ENCODE peak calls at places on chromosomes 6 and 20, in five cellular contexts. R is PC-9, P is neuronal stem cell, X is AG04450, E is A549. W is an unnamed sample.

GRCh38 chr6:127547215-127547614 is 28.1 kb upstream of the MTCL3 start:
- DNase-seq in R (no peak), P (no peak), X (no peak), E (no peak), W (no peak)

GRCh38 chr6:1952726-1953360 is 292.6 kb downstream of the GMDS start:
- DNase-seq in R (peak; percentile 69), P (no peak), X (peak; percentile 96), E (peak; percentile 18), W (peak; percentile 62)

GRCh38 chr6:125611573-125612399 is 137.6 kb upstream of the HEY2 start:
- DNase-seq in R (peak; percentile 15), P (peak; percentile 29), X (no peak), E (no peak), W (peak; percentile 66)

GRCh38 chr6:1514078-1514477 is 95.6 kb upstream of the FOXC1 start:
- DNase-seq in R (no peak), P (no peak), X (no peak), E (no peak), W (no peak)

GRCh38 chr6:8170245-8170644 is 67.9 kb upstream of the EEF1E1 start:
- DNase-seq in R (no peak), P (no peak), X (no peak), E (no peak), W (no peak)

GRCh38 chr6:31639043-31639442 is 13.4 kb downstream of the BAG6 start:
- DNase-seq in R (no peak), P (no peak), X (no peak), E (no peak), W (no peak)

GRCh38 chr20:32823737-32824588 is 4.2 kb downstream of the MAPRE1 start:
- DNase-seq in R (no peak), P (no peak), X (no peak), E (no peak), W (no peak)

GRCh38 chr6:6851862-6852261 is 255.9 kb upstream of the RREB1 start:
- DNase-seq in R (no peak), P (no peak), X (no peak), E (no peak), W (no peak)

GRCh38 chr6:33481192-33481591 is 26.8 kb downstream of the ZBTB9 start:
- DNase-seq in R (no peak), P (no peak), X (no peak), E (no peak), W (no peak)

GRCh38 chr6:129280719-129281118 is 397.8 kb downstream of the LAMA2 start:
- DNase-seq in R (no peak), P (no peak), X (no peak), E (no peak), W (no peak)

GRCh38 chr6:134173007-134173690 is 120.7 kb upstream of the SLC2A12 start:
- DNase-seq in R (no peak), P (no peak), X (no peak), E (no peak), W (no peak)

GRCh38 chr6:45461486-45461885 is 83.8 kb upstream of the SUPT3H start:
- DNase-seq in R (no peak), P (no peak), X (no peak), E (no peak), W (no peak)

GRCh38 chr20:35151739-35152138 is 4.6 kb upstream of the EDEM2 start:
- DNase-seq in R (no peak), P (no peak), X (peak; percentile 36), E (no peak), W (no peak)

GRCh38 chr6:113094781-113095180 is 747.7 kb downstream of the RFPL4B start:
- DNase-seq in R (no peak), P (no peak), X (no peak), E (no peak), W (no peak)

GRCh38 chr6:71205336-71205956 is 83.2 kb upstream of the OGFRL1 start:
- DNase-seq in R (no peak), P (no peak), X (no peak), E (no peak), W (no peak)

GRCh38 chr20:34560141-34560523 is 1.6 kb downstream of the MAP1LC3A start:
- DNase-seq in R (no peak), P (no peak), X (no peak), E (no peak), W (no peak)

GRCh38 chr6:125834347-125834746 is 43.6 kb downstream of the NCOA7 start:
- DNase-seq in R (no peak), P (no peak), X (no peak), E (no peak), W (no peak)

GRCh38 chr20:18055261-18055660 is 2.5 kb downstream of the OVOL2 start:
- DNase-seq in R (no peak), P (no peak), X (no peak), E (no peak), W (no peak)

GRCh38 chr6:136148051-136148450 is 102.1 kb downstream of the MTFR2 start:
- DNase-seq in R (no peak), P (no peak), X (no peak), E (no peak), W (no peak)

GRCh38 chr20:35870541-35871307 is 83.6 kb downstream of the SCAND1 start:
- DNase-seq in R (no peak), P (no peak), X (no peak), E (no peak), W (no peak)

GRCh38 chr6:163417595-163417994 is 3.1 kb downstream of the QKI start:
- DNase-seq in R (no peak), P (no peak), X (no peak), E (no peak), W (no peak)

GRCh38 chr6:43724914-43725642 is 37.5 kb upstream of the MRPS18A start:
- DNase-seq in R (peak; percentile 91), P (no peak), X (peak; percentile 63), E (no peak), W (peak; percentile 87)

GRCh38 chr6:30258204-30258603 is 45.0 kb upstream of the TRIM26 start:
- DNase-seq in R (no peak), P (no peak), X (no peak), E (no peak), W (no peak)

GRCh38 chr6:72350256-72350875 is 271.5 kb upstream of the KCNQ5 start:
- DNase-seq in R (no peak), P (no peak), X (no peak), E (no peak), W (no peak)

GRCh38 chr20:34037121-34037520 is 43.4 kb downstream of the RALY start:
- DNase-seq in R (no peak), P (no peak), X (no peak), E (no peak), W (no peak)

GRCh38 chr6:106560966-106561740 is 68.1 kb downstream of the RTN4IP1 start:
- DNase-seq in R (no peak), P (no peak), X (no peak), E (no peak), W (peak; percentile 12)

GRCh38 chr6:133833905-133834304 is 55.0 kb upstream of the TCF21 start:
- DNase-seq in R (no peak), P (no peak), X (no peak), E (no peak), W (no peak)

GRCh38 chr6:4297348-4297747 is 162.0 kb upstream of the ECI2 start:
- DNase-seq in R (no peak), P (no peak), X (no peak), E (no peak), W (no peak)

GRCh38 chr20:22581437-22582385 is 2.7 kb downstream of the FOXA2 start:
- DNase-seq in R (no peak), P (no peak), X (no peak), E (no peak), W (no peak)

GRCh38 chr6:164247106-164247505 is 832.6 kb downstream of the QKI start:
- DNase-seq in R (no peak), P (peak; percentile 32), X (no peak), E (no peak), W (no peak)

GRCh38 chr6:25263602-25264001 is 15.6 kb upstream of the CARMIL1 start:
- DNase-seq in R (no peak), P (no peak), X (no peak), E (no peak), W (no peak)

GRCh38 chr20:57186192-57186591 is 80.2 kb downstream of the BMP7 start:
- DNase-seq in R (no peak), P (no peak), X (no peak), E (no peak), W (no peak)
- H3K4me3 ChIP-seq in R (no peak overlapping the region), P (no peak overlapping the region), X (no peak overlapping the region), E (no peak overlapping the region), W (no peak overlapping the region)

DNA sequence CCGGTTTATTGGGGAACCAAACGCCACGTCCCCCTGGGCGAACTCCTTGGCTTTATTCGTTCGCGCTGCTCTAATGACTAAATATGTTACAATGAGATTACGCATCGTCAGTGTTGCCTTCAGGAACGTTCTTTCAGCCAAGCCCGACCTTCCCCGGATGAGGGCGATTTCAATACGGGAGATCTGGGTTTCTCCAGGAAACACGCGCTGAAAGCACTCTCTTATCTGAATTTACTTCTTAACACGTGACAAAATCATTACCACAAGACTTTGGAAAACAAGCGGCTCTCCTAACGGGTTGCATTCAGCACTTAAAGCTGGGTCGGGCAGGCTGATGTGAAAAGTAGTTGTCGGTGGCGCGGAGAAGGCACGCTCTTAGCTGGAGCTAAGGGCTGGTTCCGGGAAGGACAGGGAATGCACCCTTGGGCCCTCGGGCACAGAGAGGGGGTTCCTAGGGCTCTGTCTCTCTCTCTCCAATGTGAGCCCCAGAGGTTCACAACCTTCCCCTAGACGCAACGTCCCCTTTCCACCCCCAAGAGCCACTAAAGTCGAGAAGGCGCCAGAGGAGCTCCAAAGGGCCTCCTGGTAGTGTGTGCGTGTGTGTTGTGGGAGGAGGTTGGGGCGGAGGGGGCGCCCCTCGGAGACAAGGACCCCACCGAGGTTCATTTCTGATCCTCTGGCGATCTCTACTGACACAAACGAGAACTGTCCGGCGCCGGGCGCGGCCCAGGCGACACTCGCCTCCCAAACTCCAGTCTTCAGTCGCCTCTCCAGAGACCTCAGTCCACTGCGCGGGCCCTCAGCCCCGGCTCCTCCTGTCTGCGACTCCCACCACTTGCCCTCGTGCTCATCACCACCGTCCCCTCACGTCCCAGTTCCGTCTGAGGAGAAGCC is 7.1 kb upstream of the NKX2-2 start:
- DNase-seq in R (no peak), P (no peak), X (no peak), E (no peak), W (peak; percentile 53)
- H3K4me3 ChIP-seq in R (no peak overlapping the region), P (peak overlapping the region; percentile 39), X (no peak overlapping the region), E (no peak overlapping the region), W (peak overlapping the region; percentile 39)

GRCh38 chr20:62551408-62552323 is 75.9 kb upstream of the GATA5 start:
- DNase-seq in R (no peak), P (no peak), X (no peak), E (no peak), W (no peak)
- H3K4me3 ChIP-seq in R (no peak overlapping the region), P (no peak overlapping the region), X (no peak overlapping the region), E (peak overlapping the region; percentile 46), W (no peak overlapping the region)

DNA sequence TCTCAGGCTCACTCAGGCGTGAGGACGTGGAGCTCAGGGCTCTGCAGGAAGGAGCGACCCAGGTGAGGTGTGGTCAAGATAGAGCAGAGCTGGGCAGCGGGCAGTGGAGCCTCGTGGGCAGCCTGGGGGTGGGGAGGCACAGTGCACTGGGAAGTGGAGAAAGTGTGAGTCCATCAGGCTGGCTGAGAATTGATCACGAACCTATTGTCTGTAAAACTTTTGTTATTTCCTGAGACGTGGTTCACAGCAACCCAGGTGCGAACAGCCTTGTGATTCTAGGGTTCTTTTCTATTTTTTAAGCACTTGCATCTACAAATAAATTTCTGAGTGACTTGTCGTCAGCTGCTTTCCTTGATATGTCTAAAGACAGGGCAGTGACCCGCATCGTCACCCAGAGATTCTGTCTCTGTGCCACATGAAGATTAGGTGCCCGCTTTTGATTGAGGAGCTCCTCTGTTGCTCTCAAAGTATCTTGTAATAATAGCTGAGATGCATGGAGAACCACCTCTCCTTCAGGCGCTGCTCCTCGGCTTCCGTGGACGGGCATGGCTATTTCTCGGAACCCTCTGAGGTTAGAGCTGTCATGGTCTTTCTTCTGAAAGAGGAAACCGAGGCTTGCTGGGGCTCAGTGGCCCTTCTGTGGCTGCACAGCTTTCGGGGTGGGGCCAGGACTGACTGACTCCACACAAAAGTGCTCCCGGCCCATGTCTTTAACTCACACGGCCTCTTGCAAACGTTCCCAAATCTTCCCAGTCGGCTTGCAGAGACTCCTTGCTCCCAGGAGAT is 662 bp upstream of the CCR6 start:
- DNase-seq in R (no peak), P (no peak), X (no peak), E (no peak), W (no peak)
- H3K4me3 ChIP-seq in R (no peak overlapping the region), P (no peak overlapping the region), X (no peak overlapping the region), E (no peak overlapping the region), W (no peak overlapping the region)

W was measured in SJSA1.